ENCODE peak calls at places on chromosomes 16 and 17, in seven cellular contexts. O is neuronal stem cell, C is H9, L is IMR-90, F is H1, H is mesendoderm, G is trophoblast cell. S is an unnamed sample.

GRCh38 chr16:70689035-70689969 is 3.4 kb upstream of the MTSS2 start:
- DNase-seq in O (no peak), C (no peak), L (no peak), F (no peak), H (no peak), G (no peak), S (no peak)

GRCh38 chr16:379183-379960 is 2.4 kb downstream of the PGAP6 start:
- DNase-seq in O (no peak), C (peak), L (no peak), F (peak), H (peak), G (peak), S (no peak)

GRCh38 chr17:48025904-48026502 is 11.6 kb downstream of the COPZ2 start:
- DNase-seq in O (no peak), C (no peak), L (no peak), F (peak), H (peak), G (peak), S (no peak)

GRCh38 chr17:79740413-79740812 is 9.7 kb downstream of the ENPP7 start:
- DNase-seq in O (no peak), C (no peak), L (no peak), F (no peak), H (peak), G (no peak), S (peak)

GRCh38 chr17:70808596-70808995 is 639.3 kb downstream of the KCNJ2 start:
- DNase-seq in O (no peak), C (peak), L (no peak), F (no peak), H (peak), G (no peak), S (no peak)

GRCh38 chr17:6492892-6493674 is 48.8 kb downstream of the PIMREG start:
- DNase-seq in O (no peak), C (peak), L (no peak), F (no peak), H (peak), G (no peak), S (no peak)

GRCh38 chr17:9173386-9173983 is 152.2 kb downstream of the NTN1 start:
- DNase-seq in O (no peak), C (no peak), L (no peak), F (no peak), H (no peak), G (no peak), S (no peak)

GRCh38 chr17:82888583-82889495 is 49.0 kb upstream of the ZNF750 start:
- DNase-seq in O (no peak), C (no peak), L (no peak), F (no peak), H (no peak), G (peak), S (no peak)

GRCh38 chr16:22077700-22078313 is 14.5 kb upstream of the VWA3A start:
- DNase-seq in O (peak), C (peak), L (peak), F (peak), H (peak), G (peak), S (peak)

GRCh38 chr17:9647014-9647413 is 1.7 kb downstream of the USP43 start:
- DNase-seq in O (peak), C (peak), L (no peak), F (no peak), H (peak), G (peak), S (peak)

GRCh38 chr17:18950944-18951905 is 740 bp upstream of the SLC5A10 start:
- DNase-seq in O (no peak), C (no peak), L (no peak), F (no peak), H (peak), G (peak), S (no peak)

GRCh38 chr17:8110907-8111306 is 7.4 kb downstream of the ALOXE3 start:
- DNase-seq in O (no peak), C (no peak), L (no peak), F (no peak), H (no peak), G (no peak), S (no peak)

GRCh38 chr16:10511829-10512228 is 68.6 kb downstream of the EMP2 start:
- DNase-seq in O (no peak), C (no peak), L (no peak), F (no peak), H (no peak), G (no peak), S (no peak)

GRCh38 chr17:11980813-11981212 is 16.5 kb downstream of the ZNF18 start:
- DNase-seq in O (no peak), C (no peak), L (no peak), F (no peak), H (no peak), G (no peak), S (peak)

GRCh38 chr17:43613911-43614310 is 47.8 kb downstream of the MEOX1 start:
- DNase-seq in O (no peak), C (no peak), L (no peak), F (no peak), H (no peak), G (no peak), S (no peak)

GRCh38 chr16:78045865-78046581 is 23.7 kb downstream of the CLEC3A start:
- DNase-seq in O (peak), C (peak), L (peak), F (peak), H (peak), G (peak), S (peak)

GRCh38 chr16:79784007-79784406 is 183.5 kb upstream of the MAF start:
- DNase-seq in O (no peak), C (no peak), L (no peak), F (no peak), H (no peak), G (no peak), S (peak)

GRCh38 chr17:50589112-50589712 is 28.7 kb downstream of the CACNA1G start:
- DNase-seq in O (no peak), C (no peak), L (peak), F (no peak), H (no peak), G (no peak), S (peak)

GRCh38 chr17:19238167-19238505 is 970 bp downstream of the EPN2 start:
- DNase-seq in O (peak), C (peak), L (no peak), F (peak), H (peak), G (peak), S (peak)

GRCh38 chr17:75059369-75060345 is 12.6 kb downstream of the KCTD2 start:
- DNase-seq in O (no peak), C (no peak), L (peak), F (no peak), H (peak), G (no peak), S (peak)

GRCh38 chr16:16828913-16829398 is 450.0 kb downstream of the NPIPA7 start:
- DNase-seq in O (no peak), C (peak), L (no peak), F (peak), H (peak), G (no peak), S (no peak)

GRCh38 chr17:4665027-4665426 is 23.5 kb upstream of the ALOX15 start:
- DNase-seq in O (no peak), C (no peak), L (no peak), F (no peak), H (no peak), G (no peak), S (no peak)

GRCh38 chr17:40180694-40181093 is 3.4 kb downstream of the RAPGEFL1 start:
- DNase-seq in O (no peak), C (no peak), L (no peak), F (no peak), H (no peak), G (no peak), S (no peak)

GRCh38 chr17:45425125-45425983 is 7.3 kb downstream of the ARHGAP27 start:
- DNase-seq in O (no peak), C (peak), L (peak), F (peak), H (peak), G (peak), S (peak)

GRCh38 chr17:42725143-42725542 is 19.7 kb downstream of the EZH1 start:
- DNase-seq in O (no peak), C (no peak), L (no peak), F (no peak), H (no peak), G (no peak), S (no peak)

GRCh38 chr16:87420401-87421368 is 28.5 kb downstream of the MAP1LC3B start:
- DNase-seq in O (no peak), C (no peak), L (no peak), F (no peak), H (no peak), G (no peak), S (no peak)

GRCh38 chr16:8916541-8917225 is 34.5 kb downstream of the LITAFD start:
- DNase-seq in O (no peak), C (no peak), L (no peak), F (no peak), H (no peak), G (no peak), S (no peak)

GRCh38 chr17:61583660-61584264 is 7.3 kb downstream of the NACA2 start:
- DNase-seq in O (no peak), C (no peak), L (no peak), F (no peak), H (no peak), G (no peak), S (no peak)

GRCh38 chr16:86566601-86566965 is at the start of gene FOXC2:
- DNase-seq in O (peak), C (peak), L (peak), F (peak), H (peak), G (no peak), S (peak)

GRCh38 chr16:48329138-48329537 is 56.1 kb downstream of the SIAH1 start:
- DNase-seq in O (no peak), C (no peak), L (no peak), F (no peak), H (no peak), G (no peak), S (no peak)

GRCh38 chr17:17134051-17134951 is 71.8 kb downstream of the PLD6 start:
- DNase-seq in O (no peak), C (no peak), L (no peak), F (no peak), H (no peak), G (no peak), S (no peak)

GRCh38 chr17:19237389-19238166 is 412 bp downstream of the EPN2 start:
- DNase-seq in O (peak), C (peak), L (no peak), F (peak), H (peak), G (no peak), S (peak)

GRCh38 chr17:17413215-17413792 is 63.5 kb upstream of the MED9 start:
- DNase-seq in O (no peak), C (no peak), L (no peak), F (no peak), H (no peak), G (peak), S (no peak)

GRCh38 chr17:45451131-45451530 is 18.5 kb upstream of the ARHGAP27 start:
- DNase-seq in O (no peak), C (peak), L (no peak), F (no peak), H (no peak), G (no peak), S (no peak)

GRCh38 chr17:69769050-69769449 is 306.0 kb upstream of the KCNJ16 start:
- DNase-seq in O (no peak), C (no peak), L (no peak), F (no peak), H (no peak), G (no peak), S (no peak)
- H2BK120ac ChIP-seq in O (no peak), C (no peak), L (no peak), F (no peak), H (no peak), G (no peak), S (no peak)

GRCh38 chr16:5027086-5027485 is 6.6 kb downstream of the NAGPA start:
- DNase-seq in O (no peak), C (no peak), L (no peak), F (no peak), H (no peak), G (no peak), S (no peak)
- H2BK120ac ChIP-seq in O (no peak), C (no peak), L (no peak), F (no peak), H (no peak), G (no peak), S (no peak)

DNA sequence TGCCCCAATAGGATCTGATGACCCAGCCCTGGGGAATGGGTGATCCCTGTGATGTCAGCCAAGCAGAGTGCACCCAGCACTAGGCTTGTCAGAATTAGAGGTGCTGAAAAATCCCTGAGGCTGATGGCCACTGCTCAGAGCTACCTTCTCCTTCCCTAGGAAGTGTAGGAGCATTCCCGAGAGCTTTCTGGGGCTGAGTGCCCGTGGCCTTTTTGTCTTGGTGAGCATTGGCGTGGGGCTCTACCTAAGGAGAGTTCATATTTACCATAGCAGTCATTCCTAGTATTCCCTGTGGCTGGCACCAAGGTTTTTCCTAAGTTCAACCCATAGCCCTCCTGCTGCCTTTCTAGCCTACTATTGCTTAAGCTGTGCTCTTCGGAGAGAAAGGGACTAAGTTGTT is 22.6 kb upstream of the ARHGAP23 start:
- DNase-seq in O (no peak), C (peak), L (no peak), F (no peak), H (no peak), G (no peak), S (no peak)
- H2BK120ac ChIP-seq in O (no peak), C (no peak), L (no peak), F (no peak), H (no peak), G (no peak), S (no peak)

DNA sequence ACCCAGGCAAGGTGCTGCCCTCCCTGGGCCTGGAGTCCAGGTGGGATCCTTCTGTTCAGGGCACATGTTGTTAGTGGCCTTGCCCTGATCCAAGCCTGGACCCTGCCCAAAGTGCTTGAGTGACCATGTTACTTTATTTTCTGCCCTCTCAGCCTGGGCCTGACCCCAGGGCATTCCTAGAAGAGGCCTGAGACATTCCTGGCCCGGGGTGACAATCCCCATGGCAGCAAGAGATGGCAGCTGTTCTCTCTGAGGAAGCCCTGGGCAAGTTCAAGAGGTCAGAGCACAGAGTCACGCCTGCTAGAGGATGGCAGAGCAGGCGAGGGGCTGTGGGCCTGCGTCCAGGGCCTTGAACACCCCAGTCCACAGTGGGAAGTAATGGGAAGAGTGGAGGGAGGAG is 5.0 kb downstream of the CDH16 start:
- DNase-seq in O (no peak), C (no peak), L (no peak), F (no peak), H (no peak), G (no peak), S (no peak)
- H2BK120ac ChIP-seq in O (no peak), C (no peak), L (no peak), F (no peak), H (no peak), G (no peak), S (no peak)

GRCh38 chr16:14062261-14062660 is 8.9 kb upstream of the MRTFB start:
- DNase-seq in O (no peak), C (no peak), L (no peak), F (no peak), H (no peak), G (no peak), S (no peak)
- H2BK120ac ChIP-seq in O (no peak), C (no peak), L (no peak), F (no peak), H (no peak), G (no peak), S (no peak)

GRCh38 chr17:64006361-64007088 is 8.4 kb downstream of the PRR29 start:
- DNase-seq in O (no peak), C (peak), L (no peak), F (peak), H (no peak), G (no peak), S (no peak)

GRCh38 chr17:64008830-64009229 is 10.7 kb downstream of the PRR29 start:
- DNase-seq in O (no peak), C (no peak), L (no peak), F (peak), H (no peak), G (no peak), S (no peak)

GRCh38 chr17:64007838-64008282 is 9.7 kb downstream of the PRR29 start:
- DNase-seq in O (no peak), C (peak), L (no peak), F (peak), H (no peak), G (no peak), S (no peak)

GRCh38 chr17:64008346-64008745 is 10.2 kb downstream of the PRR29 start:
- DNase-seq in O (no peak), C (no peak), L (no peak), F (no peak), H (no peak), G (no peak), S (no peak)

DNA sequence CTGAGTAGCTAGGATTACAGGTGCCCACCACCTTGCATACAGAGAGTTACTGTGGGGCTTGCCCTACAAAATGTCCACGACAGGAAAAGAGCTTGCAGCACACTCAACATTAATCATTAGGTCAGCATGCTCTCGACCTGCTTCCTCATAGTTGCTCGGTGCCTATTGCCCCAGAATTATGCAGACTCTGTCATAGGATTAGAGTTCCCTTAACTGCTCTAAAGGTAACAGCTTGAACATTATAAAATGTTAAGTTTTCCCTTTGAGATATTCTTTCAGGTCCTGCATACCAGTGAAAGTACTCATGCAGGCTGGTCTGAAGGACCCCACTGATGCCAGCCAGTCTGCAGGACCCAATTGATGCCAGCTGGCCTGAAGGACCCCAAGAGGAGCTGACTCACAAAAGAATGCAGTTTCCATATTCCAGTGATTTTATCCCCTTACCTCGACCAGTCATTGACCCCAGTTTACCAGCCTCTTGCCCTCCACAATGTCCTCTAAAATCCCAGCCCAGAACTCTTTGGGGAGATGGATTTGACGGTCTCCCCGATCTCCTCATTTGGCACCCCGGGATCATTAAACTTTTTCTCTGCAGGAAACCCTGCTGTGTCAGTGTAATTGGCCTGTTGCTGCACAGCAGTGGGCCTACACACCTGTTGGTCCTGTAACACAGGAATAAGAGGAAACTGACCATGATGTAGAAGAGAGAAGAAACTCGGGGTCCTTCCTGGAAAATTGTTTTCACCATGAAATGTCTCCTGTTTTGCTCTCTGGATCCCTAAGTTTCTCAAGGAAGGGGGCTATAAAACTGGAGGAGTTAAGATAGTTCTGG is 10.6 kb downstream of the ICAM2 start:
- DNase-seq in O (no peak), C (no peak), L (peak), F (peak), H (no peak), G (peak), S (peak)
- H2BK120ac ChIP-seq in O (no peak), C (no peak), L (no peak), F (no peak), H (no peak), G (no peak), S (no peak)

DNA sequence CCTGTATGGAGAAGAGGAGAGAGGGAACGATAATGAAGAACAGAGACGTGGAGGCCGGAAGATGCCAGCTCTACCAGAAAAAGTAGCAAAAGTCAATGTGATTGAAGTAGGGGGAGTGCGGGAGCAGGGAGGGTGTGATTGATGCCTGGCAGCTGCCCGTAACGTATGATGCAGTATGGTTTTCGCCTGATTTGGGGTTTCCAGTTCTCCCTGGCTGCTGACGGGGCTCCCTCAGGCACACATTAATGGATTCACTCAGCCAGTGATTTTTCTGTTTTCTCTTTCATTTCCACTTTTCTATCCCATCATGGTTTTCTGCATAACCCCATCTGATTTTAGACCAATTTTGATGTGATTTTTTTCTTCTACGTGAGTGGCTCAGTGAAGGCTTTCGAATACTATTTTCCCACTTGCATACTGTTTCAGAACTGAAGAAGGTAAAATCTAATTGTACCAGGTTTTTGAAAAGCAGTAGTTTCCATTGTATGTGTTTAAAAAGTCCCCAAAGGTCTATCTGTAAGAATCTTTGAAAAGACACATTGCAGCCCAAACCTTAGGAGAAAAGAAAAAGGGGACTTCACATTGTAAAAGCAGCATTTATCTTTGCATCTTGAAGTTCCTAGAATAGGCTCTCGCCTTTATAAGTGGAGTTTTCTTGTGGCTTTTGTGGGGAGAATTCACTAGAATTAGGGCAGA is 62.2 kb downstream of the PRKCA start:
- DNase-seq in O (no peak), C (no peak), L (no peak), F (no peak), H (no peak), G (no peak), S (no peak)
- H2BK120ac ChIP-seq in O (no peak), C (no peak), L (no peak), F (no peak), H (no peak), G (no peak), S (no peak)

S was measured in mesenchymal stem cell.